ENCODE peak calls at places on chromosomes 1 and 21, in five cellular contexts. One of them, this sample, is unnamed.

GRCh38 chr1:218705911-218706893 is 361.1 kb downstream of the TGFB2 start:
- DNase-seq in H1: no peak
- DNase-seq in K562: no peak
- DNase-seq in GM12878: no peak
- DNase-seq in HCT116: peak; percentile 93
- DNase-seq in this sample: peak; percentile 56

GRCh38 chr1:53628286-53628955 is 110.5 kb downstream of the GLIS1 start:
- DNase-seq in K562: no peak
- DNase-seq in HCT116: no peak
- DNase-seq in GM12878: no peak
- DNase-seq in H1: peak; percentile 28
- DNase-seq in this sample: no peak

GRCh38 chr21:35204850-35205564 is 155.9 kb upstream of the RUNX1 start:
- DNase-seq in K562: peak; percentile 70
- DNase-seq in HCT116: no peak
- DNase-seq in GM12878: no peak
- DNase-seq in H1: no peak
- DNase-seq in this sample: no peak

GRCh38 chr1:54237656-54238055 is 37.7 kb downstream of the MRPL37 start:
- DNase-seq in GM12878: no peak
- DNase-seq in K562: no peak
- DNase-seq in HCT116: no peak
- DNase-seq in H1: no peak
- DNase-seq in this sample: no peak

GRCh38 chr1:100584761-100585745 is 47.1 kb downstream of the GPR88 start:
- DNase-seq in H1: no peak
- DNase-seq in HCT116: no peak
- DNase-seq in K562: no peak
- DNase-seq in GM12878: no peak
- DNase-seq in this sample: no peak

GRCh38 chr1:147699686-147700041 is 29.3 kb upstream of the ACP6 start:
- DNase-seq in HCT116: no peak
- DNase-seq in H1: no peak
- DNase-seq in GM12878: no peak
- DNase-seq in K562: no peak
- DNase-seq in this sample: no peak

GRCh38 chr21:16071082-16071481 is 341.3 kb downstream of the USP25 start:
- DNase-seq in HCT116: no peak
- DNase-seq in H1: no peak
- DNase-seq in GM12878: no peak
- DNase-seq in K562: no peak
- DNase-seq in this sample: no peak

GRCh38 chr1:31934706-31935629 is 3.2 kb downstream of the PTP4A2 start:
- DNase-seq in K562: no peak
- DNase-seq in HCT116: no peak
- DNase-seq in GM12878: no peak
- DNase-seq in H1: no peak
- DNase-seq in this sample: no peak

GRCh38 chr1:174445817-174446216 is 1.9 kb upstream of the GPR52 start:
- DNase-seq in H1: no peak
- DNase-seq in GM12878: no peak
- DNase-seq in K562: no peak
- DNase-seq in HCT116: no peak
- DNase-seq in this sample: no peak

GRCh38 chr1:237093706-237094105 is 51.7 kb downstream of the RYR2 start:
- DNase-seq in H1: peak; percentile 33
- DNase-seq in K562: no peak
- DNase-seq in GM12878: no peak
- DNase-seq in HCT116: no peak
- DNase-seq in this sample: no peak

GRCh38 chr1:208476825-208477170 is 232.6 kb upstream of the PLXNA2 start:
- DNase-seq in HCT116: no peak
- DNase-seq in GM12878: no peak
- DNase-seq in H1: no peak
- DNase-seq in K562: no peak
- DNase-seq in this sample: no peak

GRCh38 chr1:245683377-245683716 is 528.6 kb downstream of the KIF26B start:
- DNase-seq in K562: no peak
- DNase-seq in HCT116: no peak
- DNase-seq in GM12878: no peak
- DNase-seq in H1: no peak
- DNase-seq in this sample: no peak

GRCh38 chr1:179228783-179229213 is 679 bp downstream of the ABL2 start:
- DNase-seq in K562: peak; percentile 76
- DNase-seq in GM12878: no peak
- DNase-seq in H1: peak; percentile 67
- DNase-seq in HCT116: no peak
- DNase-seq in this sample: peak; percentile 15

GRCh38 chr1:186568221-186568620 is 107.3 kb upstream of the PDC start:
- DNase-seq in HCT116: no peak
- DNase-seq in H1: no peak
- DNase-seq in GM12878: no peak
- DNase-seq in K562: no peak
- DNase-seq in this sample: peak; percentile 21

GRCh38 chr1:232166942-232167341 is 463.0 kb downstream of the SIPA1L2 start:
- DNase-seq in H1: no peak
- DNase-seq in GM12878: no peak
- DNase-seq in K562: no peak
- DNase-seq in HCT116: no peak
- DNase-seq in this sample: no peak

GRCh38 chr1:24927886-24928630 is 2.0 kb downstream of the RUNX3 start:
- DNase-seq in K562: no peak
- DNase-seq in HCT116: no peak
- DNase-seq in H1: no peak
- DNase-seq in GM12878: no peak
- DNase-seq in this sample: no peak

GRCh38 chr1:78830321-78830720 is 176.2 kb downstream of the ADGRL4 start:
- DNase-seq in HCT116: no peak
- DNase-seq in K562: no peak
- DNase-seq in GM12878: no peak
- DNase-seq in H1: no peak
- DNase-seq in this sample: no peak

GRCh38 chr1:43947890-43948437 is 1.2 kb downstream of the IPO13 start:
- DNase-seq in HCT116: no peak
- DNase-seq in K562: no peak
- DNase-seq in H1: no peak
- DNase-seq in GM12878: no peak
- DNase-seq in this sample: no peak

GRCh38 chr1:246921481-246921880 is 10.3 kb downstream of the AHCTF1 start:
- DNase-seq in GM12878: no peak
- DNase-seq in K562: no peak
- DNase-seq in HCT116: no peak
- DNase-seq in H1: no peak
- DNase-seq in this sample: no peak

GRCh38 chr1:221344693-221345092 is 397.2 kb downstream of the DUSP10 start:
- DNase-seq in K562: no peak
- DNase-seq in GM12878: no peak
- DNase-seq in H1: no peak
- DNase-seq in HCT116: no peak
- DNase-seq in this sample: no peak

GRCh38 chr1:41364444-41365319 is 3.4 kb downstream of the FOXO6 start:
- DNase-seq in HCT116: no peak
- DNase-seq in H1: no peak
- DNase-seq in GM12878: no peak
- DNase-seq in K562: no peak
- DNase-seq in this sample: peak; percentile 0

DNA sequence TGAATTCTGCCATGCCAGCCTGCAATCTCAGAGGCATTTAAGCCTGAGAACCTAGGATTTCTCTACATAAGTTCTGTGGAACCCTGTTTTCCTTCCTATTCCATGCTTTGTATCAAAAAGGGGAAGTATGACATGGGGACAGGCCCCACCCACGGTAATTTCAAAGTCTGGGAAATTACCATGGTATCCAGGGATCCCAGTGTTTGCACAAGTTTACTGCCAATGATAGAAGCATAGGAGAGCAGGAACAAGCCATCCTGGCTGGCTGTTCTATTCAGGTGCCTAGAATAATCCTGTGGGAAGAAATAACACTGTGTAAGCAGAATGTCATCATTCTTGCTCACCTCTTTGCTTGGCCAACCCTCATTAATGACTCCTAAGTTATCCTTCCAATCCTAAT is 53.8 kb upstream of the ATP1B1 start:
- DNase-seq in GM12878: no peak
- DNase-seq in HCT116: no peak
- DNase-seq in K562: no peak
- DNase-seq in H1: no peak
- DNase-seq in this sample: no peak
- TF ChIP-seq JUND in GM12878: no peak
- TF ChIP-seq JUND in HCT116: no peak
- TF ChIP-seq JUND in K562: no peak
- TF ChIP-seq JUND in H1: no peak
- TF ChIP-seq JUND in this sample: no peak

DNA sequence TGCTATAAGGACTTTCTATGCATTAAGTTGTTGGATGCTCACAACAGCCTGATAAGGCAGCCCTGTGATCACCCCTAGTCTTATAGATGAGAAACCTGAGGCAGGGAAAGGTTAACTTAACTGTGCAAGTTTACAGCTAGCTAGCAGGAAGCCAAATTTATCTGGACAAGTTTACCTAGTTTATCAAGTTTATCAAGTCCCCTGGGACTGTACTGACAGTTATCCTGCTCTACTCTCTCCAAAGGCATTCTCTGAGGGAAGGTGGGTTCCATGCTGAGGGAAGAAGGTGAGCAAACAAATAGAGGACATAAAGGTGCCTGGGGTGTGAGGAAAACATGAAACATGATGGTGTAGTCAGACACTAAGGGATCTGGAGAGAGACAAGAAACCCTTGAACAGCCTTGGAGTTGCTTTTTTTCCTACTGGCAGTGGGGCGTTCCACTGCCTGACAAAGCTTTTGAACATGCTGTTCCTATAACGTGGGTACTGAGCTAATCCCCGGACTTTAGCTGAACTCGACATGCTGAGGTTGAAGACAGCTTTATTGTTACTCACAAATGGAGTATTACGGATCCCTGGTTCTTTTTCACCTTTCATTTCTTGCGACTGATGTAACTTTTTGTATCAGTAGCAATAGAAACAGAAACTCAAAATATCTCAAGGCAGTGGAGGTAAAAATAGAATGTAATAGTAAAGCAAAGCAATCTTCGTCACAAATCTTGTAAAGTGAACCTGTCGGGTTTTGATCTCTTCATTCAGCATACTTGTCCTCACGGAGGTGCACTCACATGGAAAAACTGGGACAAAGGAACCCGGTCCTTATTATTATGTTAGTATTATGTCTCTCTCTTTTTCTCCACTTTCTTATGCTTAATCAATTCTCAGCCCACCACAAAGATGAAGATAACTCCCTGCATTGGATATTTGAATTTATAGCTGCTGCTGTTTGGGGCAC is 42.4 kb upstream of the ESRRG start:
- DNase-seq in HCT116: no peak
- DNase-seq in GM12878: no peak
- DNase-seq in K562: no peak
- DNase-seq in H1: no peak
- DNase-seq in this sample: peak; percentile 21
- TF ChIP-seq JUND in HCT116: no peak
- TF ChIP-seq JUND in GM12878: no peak
- TF ChIP-seq JUND in K562: no peak
- TF ChIP-seq JUND in H1: no peak
- TF ChIP-seq JUND in this sample: no peak

GRCh38 chr1:109623601-109624161 is 4.0 kb downstream of the AMPD2 start:
- DNase-seq in K562: no peak
- DNase-seq in H1: peak; percentile 42
- DNase-seq in HCT116: no peak
- DNase-seq in GM12878: no peak
- DNase-seq in this sample: no peak

GRCh38 chr1:109620890-109621289 is 1.3 kb downstream of the AMPD2 start:
- DNase-seq in GM12878: peak; percentile 66
- DNase-seq in H1: peak; percentile 89
- DNase-seq in HCT116: peak; percentile 48
- DNase-seq in K562: peak; percentile 94
- DNase-seq in this sample: peak; percentile 67

GRCh38 chr1:109622895-109623294 is 3.3 kb downstream of the AMPD2 start:
- DNase-seq in HCT116: no peak
- DNase-seq in K562: no peak
- DNase-seq in GM12878: no peak
- DNase-seq in H1: no peak
- DNase-seq in this sample: no peak

GRCh38 chr1:109621402-109622101 is 1.9 kb downstream of the AMPD2 start:
- DNase-seq in HCT116: no peak
- DNase-seq in H1: no peak
- DNase-seq in GM12878: no peak
- DNase-seq in K562: no peak
- DNase-seq in this sample: no peak

GRCh38 chr1:109622103-109622892 is 2.7 kb downstream of the AMPD2 start:
- DNase-seq in H1: no peak
- DNase-seq in HCT116: no peak
- DNase-seq in K562: no peak
- DNase-seq in GM12878: no peak
- DNase-seq in this sample: no peak
- TF ChIP-seq JUND in H1: no peak
- TF ChIP-seq JUND in HCT116: no peak
- TF ChIP-seq JUND in K562: no peak
- TF ChIP-seq JUND in GM12878: no peak
- TF ChIP-seq JUND in this sample: no peak

DNA sequence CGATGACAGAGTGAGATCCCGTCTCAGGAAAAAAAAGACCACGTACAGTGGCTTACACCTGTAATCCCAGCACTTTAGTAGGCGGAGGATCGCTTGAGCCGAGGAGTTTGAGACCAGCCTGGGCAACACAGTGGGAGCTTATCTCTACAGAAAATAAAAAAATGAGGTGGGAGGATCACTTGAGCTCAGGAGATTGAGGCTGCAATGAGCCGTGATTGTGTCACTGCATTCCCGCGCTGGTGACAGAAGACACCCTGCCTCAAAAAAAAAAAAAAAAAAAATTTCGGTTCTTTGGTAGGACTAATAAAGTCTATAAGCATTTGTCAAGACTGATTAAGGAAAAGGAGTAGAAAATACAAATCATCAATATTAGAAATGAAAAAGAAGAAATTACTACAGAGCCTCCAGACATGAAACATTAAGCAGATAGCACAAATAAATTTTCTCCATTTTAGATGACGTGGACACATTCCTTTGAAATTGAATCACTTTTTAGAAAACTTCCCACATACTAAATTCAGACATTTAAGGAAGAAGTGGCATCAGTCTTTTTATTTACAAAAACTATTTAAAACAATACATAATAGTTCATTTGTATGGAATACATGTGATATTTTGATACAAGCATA is 30.4 kb downstream of the MORC3 start:
- DNase-seq in HCT116: no peak
- DNase-seq in GM12878: no peak
- DNase-seq in K562: no peak
- DNase-seq in H1: no peak
- DNase-seq in this sample: no peak
- TF ChIP-seq JUND in HCT116: no peak
- TF ChIP-seq JUND in GM12878: no peak
- TF ChIP-seq JUND in K562: no peak
- TF ChIP-seq JUND in H1: no peak
- TF ChIP-seq JUND in this sample: no peak

GRCh38 chr1:23779826-23780371 is 1.7 kb downstream of the PITHD1 start:
- DNase-seq in GM12878: no peak
- DNase-seq in K562: no peak
- DNase-seq in HCT116: no peak
- DNase-seq in H1: no peak
- DNase-seq in this sample: no peak
- TF ChIP-seq JUND in GM12878: no peak
- TF ChIP-seq JUND in K562: peak; percentile 69
- TF ChIP-seq JUND in HCT116: peak; percentile 39
- TF ChIP-seq JUND in H1: no peak
- TF ChIP-seq JUND in this sample: no peak

GRCh38 chr1:114719424-114719787 is 2.8 kb upstream of the NRAS start:
- DNase-seq in K562: no peak
- DNase-seq in H1: no peak
- DNase-seq in HCT116: no peak
- DNase-seq in GM12878: no peak
- DNase-seq in this sample: no peak
- TF ChIP-seq JUND in K562: no peak
- TF ChIP-seq JUND in H1: no peak
- TF ChIP-seq JUND in HCT116: no peak
- TF ChIP-seq JUND in GM12878: no peak
- TF ChIP-seq JUND in this sample: no peak